ENCODE peak calls at places on chromosome 16, in ten cellular contexts. W is RWPE1, J is fibroblast of the aortic adventitia, M is AG10803, C is astrocyte of the spinal cord, D is left ventricle myocardium inferior, U is heart right ventricle, Y is thoracic aorta, H is GM12865, N is B cell. Z is an unnamed sample.
A peak's percentile ranks its signal among the peaks of the same experiment; 100 is the strongest.

GRCh38 chr16:12002447-12003006 is 26.0 kb downstream of the SNX29 start:
- DNase-seq in W (peak; percentile 15), J (peak; percentile 57), M (peak; percentile 68), C (peak; percentile 74), D (no peak), U (peak; percentile 23), Y (no peak), H (no peak), N (no peak), Z (no peak)

GRCh38 chr16:9114112-9114511 is 22.7 kb downstream of the HAPSTR1 start:
- DNase-seq in W (no peak), J (no peak), M (no peak), C (no peak), D (no peak), U (no peak), Y (no peak), H (no peak), N (no peak), Z (no peak)

GRCh38 chr16:50152386-50152806 is 710 bp upstream of the TENT4B start:
- DNase-seq in W (peak; percentile 17), J (peak; percentile 36), M (peak; percentile 32), C (peak; percentile 52), D (peak; percentile 37), U (peak; percentile 27), Y (no peak), H (peak; percentile 95), N (no peak), Z (no peak)

GRCh38 chr16:27820646-27821345 is 242.7 kb downstream of the GSG1L start:
- DNase-seq in W (no peak), J (no peak), M (no peak), C (no peak), D (no peak), U (no peak), Y (no peak), H (no peak), N (no peak), Z (no peak)

GRCh38 chr16:83785455-83785854 is 22.3 kb upstream of the HSBP1 start:
- DNase-seq in W (no peak), J (no peak), M (no peak), C (no peak), D (no peak), U (no peak), Y (no peak), H (no peak), N (no peak), Z (no peak)

GRCh38 chr16:29804455-29805231 is 1.7 kb upstream of the MAZ start:
- DNase-seq in W (no peak), J (peak; percentile 47), M (peak; percentile 55), C (peak; percentile 31), D (peak; percentile 67), U (peak; percentile 61), Y (no peak), H (no peak), N (peak; percentile 24), Z (peak; percentile 53)

GRCh38 chr16:73037331-73037745 is 10.6 kb downstream of the ZFHX3 start:
- DNase-seq in W (no peak), J (no peak), M (no peak), C (no peak), D (peak; percentile 49), U (no peak), Y (no peak), H (peak; percentile 83), N (no peak), Z (no peak)

GRCh38 chr16:81175325-81175891 is 63.1 kb upstream of the BCO1 start:
- DNase-seq in W (peak; percentile 36), J (peak; percentile 70), M (peak; percentile 60), C (peak; percentile 45), D (no peak), U (no peak), Y (no peak), H (no peak), N (no peak), Z (no peak)

GRCh38 chr16:46787909-46788308 is 39.8 kb upstream of the MYLK3 start:
- DNase-seq in W (no peak), J (no peak), M (no peak), C (no peak), D (no peak), U (no peak), Y (no peak), H (peak; percentile 69), N (peak; percentile 63), Z (peak; percentile 73)

GRCh38 chr16:80347900-80348299 is 192.9 kb upstream of the DYNLRB2 start:
- DNase-seq in W (no peak), J (peak; percentile 7), M (peak; percentile 23), C (peak; percentile 26), D (peak; percentile 65), U (peak; percentile 32), Y (no peak), H (no peak), N (no peak), Z (no peak)

GRCh38 chr16:82096641-82097040 is 61.6 kb downstream of the HSD17B2 start:
- DNase-seq in W (no peak), J (no peak), M (no peak), C (no peak), D (no peak), U (no peak), Y (no peak), H (no peak), N (no peak), Z (no peak)

GRCh38 chr16:87235810-87236515 is 81.2 kb downstream of the C16orf95 start:
- DNase-seq in W (no peak), J (no peak), M (no peak), C (no peak), D (no peak), U (no peak), Y (no peak), H (peak; percentile 17), N (no peak), Z (peak; percentile 22)

GRCh38 chr16:13510425-13511151 is 409.4 kb upstream of the ERCC4 start:
- DNase-seq in W (no peak), J (no peak), M (no peak), C (no peak), D (no peak), U (no peak), Y (no peak), H (peak; percentile 4), N (no peak), Z (peak; percentile 8)
- TF ChIP-seq CTCF in W (no peak), J (no peak), M (no peak), C (no peak), D (peak; percentile 15), U (no peak), Y (no peak), H (peak; percentile 21), N (no peak), Z (peak; percentile 71)

GRCh38 chr16:88633684-88634140 is 4.7 kb upstream of the IL17C start:
- DNase-seq in W (no peak), J (peak; percentile 4), M (no peak), C (no peak), D (no peak), U (no peak), Y (no peak), H (peak; percentile 68), N (no peak), Z (peak; percentile 55)
- TF ChIP-seq CTCF in W (no peak), J (no peak), M (peak; percentile 31), C (peak; percentile 45), D (peak; percentile 38), U (peak; percentile 46), Y (no peak), H (peak; percentile 52), N (no peak), Z (peak; percentile 59)

GRCh38 chr16:15782573-15783365 is 74.1 kb downstream of the MYH11 start:
- DNase-seq in W (no peak), J (no peak), M (no peak), C (no peak), D (no peak), U (no peak), Y (no peak), H (no peak), N (no peak), Z (no peak)
- TF ChIP-seq CTCF in W (no peak), J (no peak), M (no peak), C (no peak), D (no peak), U (no peak), Y (no peak), H (no peak), N (no peak), Z (no peak)

GRCh38 chr16:74725641-74726040 is 25.0 kb upstream of the MLKL start:
- DNase-seq in W (no peak), J (no peak), M (no peak), C (no peak), D (no peak), U (no peak), Y (no peak), H (no peak), N (no peak), Z (no peak)

GRCh38 chr16:74724820-74725549 is 24.3 kb upstream of the MLKL start:
- DNase-seq in W (peak; percentile 76), J (peak; percentile 48), M (no peak), C (peak; percentile 69), D (no peak), U (no peak), Y (no peak), H (no peak), N (no peak), Z (no peak)

GRCh38 chr16:74726056-74726455 is 25.4 kb upstream of the MLKL start:
- DNase-seq in W (no peak), J (no peak), M (no peak), C (no peak), D (no peak), U (no peak), Y (no peak), H (no peak), N (no peak), Z (no peak)

GRCh38 chr16:74727903-74728302 is 27.2 kb upstream of the MLKL start:
- DNase-seq in W (no peak), J (no peak), M (no peak), C (no peak), D (no peak), U (no peak), Y (no peak), H (no peak), N (no peak), Z (no peak)

DNA sequence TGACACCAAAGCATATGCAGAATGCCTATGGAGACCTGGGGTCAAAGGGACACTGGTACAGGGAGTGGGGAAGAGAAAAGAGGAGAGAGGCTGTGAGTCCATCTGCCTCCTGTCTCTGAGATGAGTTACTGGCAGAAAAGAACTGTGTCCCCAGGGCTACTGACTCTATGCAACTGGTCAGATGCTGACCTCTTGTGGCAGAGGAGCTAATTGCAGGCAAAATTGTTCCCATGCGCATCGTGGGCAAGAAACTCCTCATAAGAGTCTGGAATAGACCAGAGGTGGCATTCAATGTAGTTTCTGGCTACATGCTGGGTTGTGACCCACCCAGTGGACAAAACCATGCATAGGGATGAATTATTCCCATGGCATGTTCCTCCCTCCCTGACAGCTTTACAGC is 26.1 kb upstream of the MLKL start:
- DNase-seq in W (no peak), J (no peak), M (no peak), C (no peak), D (no peak), U (no peak), Y (no peak), H (peak; percentile 63), N (no peak), Z (peak; percentile 28)
- TF ChIP-seq CTCF in W (peak; percentile 39), J (peak; percentile 40), M (peak; percentile 38), C (peak; percentile 44), D (peak; percentile 16), U (peak; percentile 52), Y (peak; percentile 11), H (peak; percentile 58), N (no peak), Z (peak; percentile 79)

GRCh38 chr16:68084504-68085258 is 489 bp upstream of the NFATC3 start:
- DNase-seq in W (peak; percentile 97), J (peak; percentile 40), M (peak; percentile 69), C (peak; percentile 71), D (peak; percentile 92), U (peak; percentile 92), Y (peak; percentile 77), H (peak; percentile 95), N (peak; percentile 92), Z (peak; percentile 93)
- TF ChIP-seq CTCF in W (peak; percentile 15), J (no peak), M (no peak), C (no peak), D (peak; percentile 50), U (peak; percentile 26), Y (no peak), H (peak; percentile 10), N (peak; percentile 29), Z (peak; percentile 48)

Z was measured in OCI-LY7.